ENCODE peak calls at places on chromosome 3, in nine cellular contexts. V, W, Q, J, X, M, S, I and G are unnamed samples.

GRCh38 chr3:7953449-7954015 is 548.1 kb upstream of the LMCD1 start:
- DNase-seq in S (no peak), Q (no peak), M (no peak), I (no peak), W (no peak), V (no peak), J (no peak), X (no peak), G (no peak)

GRCh38 chr3:125213946-125214542 is 1.5 kb upstream of the SLC12A8 start:
- DNase-seq in M (no peak), J (no peak), S (peak), I (no peak), Q (no peak), W (no peak), V (peak), X (no peak), G (no peak)

GRCh38 chr3:184284696-184285095 is 8.9 kb downstream of the ECE2 start:
- DNase-seq in Q (no peak), J (no peak), V (no peak), M (no peak), W (no peak), I (no peak), X (no peak), S (peak), G (no peak)

GRCh38 chr3:70501596-70501995 is 189.2 kb upstream of the MDFIC2 start:
- DNase-seq in W (no peak), X (no peak), S (no peak), J (no peak), Q (no peak), M (no peak), V (no peak), I (no peak), G (no peak)

GRCh38 chr3:148077318-148077923 is 620.3 kb upstream of the AGTR1 start:
- DNase-seq in V (no peak), X (no peak), M (no peak), J (no peak), I (no peak), S (peak), W (no peak), Q (no peak), G (no peak)

GRCh38 chr3:64190517-64191515 is 34.5 kb downstream of the PRICKLE2 start:
- DNase-seq in M (no peak), J (no peak), I (no peak), X (no peak), V (no peak), W (no peak), Q (no peak), S (peak), G (no peak)

GRCh38 chr3:134710313-134710680 is 59.5 kb upstream of the KY start:
- DNase-seq in W (no peak), I (no peak), X (no peak), V (no peak), S (peak), J (no peak), M (no peak), Q (no peak), G (no peak)

GRCh38 chr3:1798711-1799410 is 299.8 kb upstream of the CNTN4 start:
- DNase-seq in I (no peak), W (no peak), M (no peak), J (no peak), S (no peak), V (no peak), X (no peak), Q (no peak), G (no peak)

GRCh38 chr3:105845488-105845887 is 23.3 kb downstream of the CBLB start:
- DNase-seq in X (no peak), W (no peak), V (no peak), I (no peak), J (no peak), M (no peak), Q (no peak), S (no peak), G (no peak)

GRCh38 chr3:195757827-195758226 is 37.0 kb downstream of the MUC20 start:
- DNase-seq in X (no peak), S (no peak), M (no peak), W (no peak), J (no peak), V (no peak), I (no peak), Q (no peak), G (no peak)

GRCh38 chr3:10706156-10707088 is 109.6 kb upstream of the SLC6A11 start:
- DNase-seq in M (no peak), V (no peak), Q (no peak), S (no peak), W (no peak), J (no peak), X (no peak), I (no peak), G (no peak)

GRCh38 chr3:184620101-184620798 is 58.7 kb downstream of the EPHB3 start:
- DNase-seq in W (no peak), S (no peak), V (no peak), J (no peak), M (no peak), Q (no peak), X (no peak), I (no peak), G (no peak)

GRCh38 chr3:186321746-186322145 is 40.3 kb downstream of the DGKG start:
- DNase-seq in I (no peak), M (no peak), X (no peak), V (no peak), W (no peak), S (no peak), J (no peak), Q (no peak), G (no peak)

GRCh38 chr3:4071481-4072184 is 231.5 kb upstream of the SETMAR start:
- DNase-seq in S (no peak), Q (no peak), V (no peak), J (no peak), W (no peak), M (no peak), X (no peak), I (no peak), G (no peak)